ENCODE peak calls at places on chromosomes 4 and X, in four cellular contexts. One of them, this sample, is unnamed.

GRCh38 chr4:64846417-64846816 is 437.2 kb upstream of the TECRL start:
- DNase-seq in lung: no peak
- DNase-seq in esophagus muscularis mucosa: no peak
- DNase-seq in PC-3: peak
- DNase-seq in this sample: no peak

GRCh38 chrX:153511784-153512500 is 5.5 kb upstream of the ATP2B3 start:
- DNase-seq in lung: no peak
- DNase-seq in esophagus muscularis mucosa: no peak
- DNase-seq in PC-3: no peak
- DNase-seq in this sample: no peak

GRCh38 chr4:8272472-8273428 is 3.2 kb downstream of the HTRA3 start:
- DNase-seq in lung: no peak
- DNase-seq in esophagus muscularis mucosa: no peak
- DNase-seq in PC-3: no peak
- DNase-seq in this sample: no peak

GRCh38 chr4:7513731-7514130 is 79.0 kb upstream of the PSAPL1 start:
- DNase-seq in lung: no peak
- DNase-seq in esophagus muscularis mucosa: no peak
- DNase-seq in PC-3: peak
- DNase-seq in this sample: no peak

GRCh38 chr4:42519803-42520417 is 122.6 kb downstream of the SHISA3 start:
- DNase-seq in lung: no peak
- DNase-seq in esophagus muscularis mucosa: no peak
- DNase-seq in PC-3: peak
- DNase-seq in this sample: peak

GRCh38 chr4:166527500-166527899 is 654.5 kb downstream of the TLL1 start:
- DNase-seq in lung: no peak
- DNase-seq in esophagus muscularis mucosa: no peak
- DNase-seq in PC-3: peak
- DNase-seq in this sample: no peak

GRCh38 chr4:128379860-128380259 is 92.2 kb upstream of the PGRMC2 start:
- DNase-seq in lung: no peak
- DNase-seq in esophagus muscularis mucosa: peak
- DNase-seq in PC-3: peak
- DNase-seq in this sample: peak

GRCh38 chr4:7565483-7565882 is 130.8 kb upstream of the PSAPL1 start:
- DNase-seq in lung: no peak
- DNase-seq in esophagus muscularis mucosa: no peak
- DNase-seq in PC-3: no peak
- DNase-seq in this sample: no peak

GRCh38 chrX:25158635-25159034 is 142.9 kb upstream of the ARX start:
- DNase-seq in lung: no peak
- DNase-seq in esophagus muscularis mucosa: no peak
- DNase-seq in PC-3: no peak
- DNase-seq in this sample: no peak

GRCh38 chrX:12672362-12673106 is 118.7 kb upstream of the PRPS2 start:
- DNase-seq in lung: no peak
- DNase-seq in esophagus muscularis mucosa: no peak
- DNase-seq in PC-3: no peak
- DNase-seq in this sample: no peak

GRCh38 chr4:174118171-174118570 is 165.3 kb downstream of the FBXO8 start:
- DNase-seq in lung: no peak
- DNase-seq in esophagus muscularis mucosa: no peak
- DNase-seq in PC-3: no peak
- DNase-seq in this sample: no peak

GRCh38 chrX:152872522-152872921 is 25.3 kb upstream of the ZNF185 start:
- DNase-seq in lung: no peak
- DNase-seq in esophagus muscularis mucosa: no peak
- DNase-seq in PC-3: no peak
- DNase-seq in this sample: no peak

GRCh38 chr4:140330311-140330900 is 43.0 kb upstream of the SCOC start:
- DNase-seq in lung: no peak
- DNase-seq in esophagus muscularis mucosa: no peak
- DNase-seq in PC-3: peak
- DNase-seq in this sample: no peak

GRCh38 chr4:38069271-38069760 is 109.1 kb downstream of the PTTG2 start:
- DNase-seq in lung: peak
- DNase-seq in esophagus muscularis mucosa: peak
- DNase-seq in PC-3: peak
- DNase-seq in this sample: peak

GRCh38 chr4:35934370-35934981 is 309.8 kb downstream of the ARAP2 start:
- DNase-seq in lung: no peak
- DNase-seq in esophagus muscularis mucosa: no peak
- DNase-seq in PC-3: peak
- DNase-seq in this sample: no peak

GRCh38 chrX:19787305-19787704 is 100.1 kb downstream of the SH3KBP1 start:
- DNase-seq in lung: no peak
- DNase-seq in esophagus muscularis mucosa: no peak
- DNase-seq in PC-3: peak
- DNase-seq in this sample: no peak

GRCh38 chr4:40731792-40732245 is 17.9 kb upstream of the NSUN7 start:
- DNase-seq in lung: peak
- DNase-seq in esophagus muscularis mucosa: no peak
- DNase-seq in PC-3: no peak
- DNase-seq in this sample: peak

GRCh38 chr4:825969-826330 is at the start of gene CPLX1:
- DNase-seq in lung: no peak
- DNase-seq in esophagus muscularis mucosa: no peak
- DNase-seq in PC-3: peak
- DNase-seq in this sample: peak

GRCh38 chr4:25795566-25796454 is 67.0 kb downstream of the SEL1L3 start:
- DNase-seq in lung: no peak
- DNase-seq in esophagus muscularis mucosa: no peak
- DNase-seq in PC-3: peak
- DNase-seq in this sample: no peak

GRCh38 chr4:70505152-70505748 is 13.1 kb upstream of the AMTN start:
- DNase-seq in lung: peak
- DNase-seq in esophagus muscularis mucosa: no peak
- DNase-seq in PC-3: peak
- DNase-seq in this sample: peak

GRCh38 chr4:169202143-169202699 is 68.5 kb downstream of the SH3RF1 start:
- DNase-seq in lung: no peak
- DNase-seq in esophagus muscularis mucosa: no peak
- DNase-seq in PC-3: no peak
- DNase-seq in this sample: no peak

GRCh38 chr4:169205146-169205806 is 65.5 kb downstream of the SH3RF1 start:
- DNase-seq in lung: no peak
- DNase-seq in esophagus muscularis mucosa: no peak
- DNase-seq in PC-3: no peak
- DNase-seq in this sample: no peak

GRCh38 chr4:169202878-169203277 is 67.9 kb downstream of the SH3RF1 start:
- DNase-seq in lung: no peak
- DNase-seq in esophagus muscularis mucosa: no peak
- DNase-seq in PC-3: no peak
- DNase-seq in this sample: no peak

GRCh38 chr4:169201144-169202124 is 69.3 kb downstream of the SH3RF1 start:
- DNase-seq in lung: no peak
- DNase-seq in esophagus muscularis mucosa: no peak
- DNase-seq in PC-3: no peak
- DNase-seq in this sample: no peak

DNA sequence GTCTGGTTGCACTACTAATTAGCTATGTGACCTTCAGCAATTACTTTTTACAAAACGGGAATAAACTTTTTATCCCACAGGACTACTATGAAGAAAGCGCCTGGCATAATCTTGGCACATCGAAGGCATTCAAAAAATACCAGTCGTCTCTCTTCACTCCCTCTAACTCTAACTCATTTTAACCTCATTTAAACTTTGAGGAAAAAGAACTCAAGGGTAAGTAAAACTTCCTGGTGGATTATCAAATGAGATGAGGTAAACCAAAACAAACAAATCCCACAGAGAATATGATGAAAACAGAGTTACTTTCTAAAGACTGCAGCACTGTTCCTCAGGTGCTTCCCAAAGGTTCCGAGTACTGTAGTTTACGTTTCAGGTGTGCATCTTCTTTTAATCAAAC is 66.9 kb downstream of the SH3RF1 start:
- DNase-seq in lung: no peak
- DNase-seq in esophagus muscularis mucosa: no peak
- DNase-seq in PC-3: no peak
- DNase-seq in this sample: no peak
- H3K27ac ChIP-seq in lung: no peak
- H3K27ac ChIP-seq in esophagus muscularis mucosa: no peak
- H3K27ac ChIP-seq in PC-3: no peak
- H3K27ac ChIP-seq in this sample: no peak

DNA sequence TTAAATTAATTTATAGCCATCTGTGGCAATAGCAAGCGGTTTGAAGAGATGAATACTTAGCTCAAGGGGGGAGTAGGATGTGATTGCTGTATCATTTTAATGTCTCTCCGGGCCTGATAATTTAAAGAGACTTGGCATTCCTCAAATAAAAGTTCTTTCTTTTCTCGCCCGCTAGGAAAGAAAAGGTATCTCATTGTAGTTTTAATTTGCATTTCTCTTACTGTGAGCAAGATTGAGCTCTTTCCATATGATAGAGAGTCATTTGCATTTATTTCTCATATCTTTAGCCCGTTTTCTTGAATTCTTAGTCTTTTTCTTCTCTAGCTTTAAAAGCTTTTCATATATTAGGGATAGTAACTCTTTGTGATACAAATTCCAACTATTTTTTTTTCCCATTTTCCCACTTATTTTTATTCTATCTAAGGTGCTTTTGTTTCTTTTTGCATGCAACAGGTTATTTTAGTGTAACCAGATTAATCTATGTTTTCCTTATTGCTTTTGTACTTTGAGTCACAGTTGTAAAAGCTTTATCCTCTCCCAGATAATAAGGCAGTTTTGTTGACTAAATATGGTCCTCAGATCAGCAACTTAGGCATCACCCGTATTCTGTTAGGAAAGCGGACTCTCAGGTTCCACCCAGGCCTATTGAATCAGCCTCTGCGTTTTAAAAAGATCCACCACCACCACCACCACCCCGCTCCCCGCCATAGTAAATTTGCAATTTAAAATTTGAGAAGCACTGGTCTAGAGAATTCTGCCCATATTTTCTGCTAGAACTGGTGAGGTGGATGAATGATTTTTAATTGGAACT is 58.7 kb upstream of the USP9X start:
- DNase-seq in lung: no peak
- DNase-seq in esophagus muscularis mucosa: no peak
- DNase-seq in PC-3: peak
- DNase-seq in this sample: no peak
- H3K4me3 ChIP-seq in lung: no peak
- H3K4me3 ChIP-seq in esophagus muscularis mucosa: no peak
- H3K4me3 ChIP-seq in PC-3: no peak
- H3K4me3 ChIP-seq in this sample: no peak

GRCh38 chr4:100087743-100088142 is 102.5 kb downstream of the DDIT4L start:
- DNase-seq in lung: no peak
- DNase-seq in esophagus muscularis mucosa: no peak
- DNase-seq in PC-3: peak
- DNase-seq in this sample: no peak
- H3K27ac ChIP-seq in lung: no peak
- H3K27ac ChIP-seq in esophagus muscularis mucosa: no peak
- H3K27ac ChIP-seq in PC-3: peak
- H3K27ac ChIP-seq in this sample: no peak

GRCh38 chrX:48490661-48491060 is 14.7 kb downstream of the FTSJ1 start:
- DNase-seq in lung: no peak
- DNase-seq in esophagus muscularis mucosa: no peak
- DNase-seq in PC-3: peak
- DNase-seq in this sample: no peak

GRCh38 chrX:48493890-48494364 is 14.9 kb upstream of the PORCN start:
- DNase-seq in lung: no peak
- DNase-seq in esophagus muscularis mucosa: no peak
- DNase-seq in PC-3: peak
- DNase-seq in this sample: no peak

GRCh38 chrX:48489892-48490291 is 13.9 kb downstream of the FTSJ1 start:
- DNase-seq in lung: no peak
- DNase-seq in esophagus muscularis mucosa: no peak
- DNase-seq in PC-3: no peak
- DNase-seq in this sample: no peak

GRCh38 chrX:48491809-48492208 is 15.8 kb downstream of the FTSJ1 start:
- DNase-seq in lung: no peak
- DNase-seq in esophagus muscularis mucosa: no peak
- DNase-seq in PC-3: no peak
- DNase-seq in this sample: no peak

GRCh38 chrX:48492293-48492910 is 16.4 kb upstream of the PORCN start:
- DNase-seq in lung: no peak
- DNase-seq in esophagus muscularis mucosa: no peak
- DNase-seq in PC-3: peak
- DNase-seq in this sample: no peak
- H3K4me3 ChIP-seq in lung: no peak
- H3K4me3 ChIP-seq in esophagus muscularis mucosa: no peak
- H3K4me3 ChIP-seq in PC-3: no peak
- H3K4me3 ChIP-seq in this sample: no peak

GRCh38 chr4:145934434-145935047 is 4.1 kb downstream of the ZNF827 start:
- DNase-seq in lung: no peak
- DNase-seq in esophagus muscularis mucosa: no peak
- DNase-seq in PC-3: no peak
- DNase-seq in this sample: no peak
- H3K27ac ChIP-seq in lung: peak
- H3K27ac ChIP-seq in esophagus muscularis mucosa: peak
- H3K27ac ChIP-seq in PC-3: no peak
- H3K27ac ChIP-seq in this sample: peak

DNA sequence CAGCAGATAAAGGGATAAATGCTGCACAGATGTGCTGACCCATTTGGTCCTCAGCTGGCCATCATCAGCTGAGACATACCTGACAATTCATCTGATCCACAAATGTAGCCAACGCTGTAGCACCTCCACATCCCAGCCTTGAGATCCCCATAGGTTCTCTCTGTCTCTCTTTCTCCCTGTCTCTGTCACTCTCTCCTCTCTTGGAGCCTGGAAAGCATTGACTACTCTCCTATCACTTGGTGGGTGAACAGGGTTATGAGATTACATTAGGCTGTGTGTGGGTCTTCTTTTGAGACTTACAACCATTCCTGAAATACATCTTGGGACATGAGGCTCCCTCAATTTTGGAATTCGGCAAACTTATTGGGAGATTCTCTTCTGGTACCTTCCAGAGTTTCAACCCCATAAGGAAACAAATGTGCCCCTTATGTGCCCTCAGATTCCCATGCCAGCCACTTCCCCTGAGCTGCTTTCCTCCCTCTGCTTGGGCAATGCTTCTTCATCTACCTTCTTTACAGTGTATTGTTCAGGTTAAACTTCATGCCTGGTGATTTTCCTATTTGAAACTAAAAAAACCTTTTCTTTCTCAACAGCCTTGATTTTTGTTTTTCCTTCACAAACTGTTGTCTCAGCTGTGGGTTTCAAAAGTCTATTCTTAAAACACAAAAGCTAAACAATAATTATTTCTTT is 29.1 kb upstream of the FGF2 start:
- DNase-seq in lung: no peak
- DNase-seq in esophagus muscularis mucosa: no peak
- DNase-seq in PC-3: no peak
- DNase-seq in this sample: no peak
- H3K4me3 ChIP-seq in lung: no peak
- H3K4me3 ChIP-seq in esophagus muscularis mucosa: peak
- H3K4me3 ChIP-seq in PC-3: no peak
- H3K4me3 ChIP-seq in this sample: no peak

This sample was measured in transverse colon.